ENCODE peak calls at places on chromosomes 6 and 20, in seven cellular contexts. G is body of pancreas; Q is mammary epithelial cell; X is fibroblast of lung; I is ascending aorta; J is CD8-positive, alpha-beta T cell; O is kidney. U is an unnamed sample.

GRCh38 chr6:132391391-132392291 is 9.6 kb downstream of the MOXD1 start:
- DNase-seq in I (no peak), G (peak; percentile 11), X (peak; percentile 97), Q (peak; percentile 81), O (peak; percentile 74), J (no peak), U (peak; percentile 27)

GRCh38 chr6:47230579-47230978 is 79.1 kb downstream of the TNFRSF21 start:
- DNase-seq in O (no peak), I (no peak), X (no peak), J (no peak), G (no peak), Q (no peak), U (no peak)

GRCh38 chr6:84825461-84825860 is 61.1 kb upstream of the TBX18 start:
- DNase-seq in O (no peak), X (peak; percentile 36), G (no peak), J (no peak), Q (peak; percentile 91), I (no peak), U (peak; percentile 93)

GRCh38 chr20:41191562-41192500 is 54.5 kb downstream of the PLCG1 start:
- DNase-seq in I (no peak), X (no peak), J (no peak), O (no peak), G (no peak), Q (no peak), U (no peak)

GRCh38 chr20:56249244-56249955 is 868 bp downstream of the MC3R start:
- DNase-seq in G (peak; percentile 22), J (no peak), O (no peak), I (no peak), X (no peak), Q (no peak), U (no peak)

GRCh38 chr6:22295145-22295544 is 1.7 kb downstream of the PRL start:
- DNase-seq in G (no peak), O (no peak), Q (no peak), X (no peak), J (no peak), I (no peak), U (no peak)

GRCh38 chr6:31829633-31830492 is 2.3 kb downstream of the HSPA1B start:
- DNase-seq in I (no peak), J (no peak), Q (peak; percentile 47), G (no peak), O (peak; percentile 74), X (peak; percentile 71), U (no peak)

GRCh38 chr20:59102722-59103415 is 60.3 kb upstream of the PRELID3B start:
- DNase-seq in I (no peak), X (no peak), J (no peak), Q (no peak), O (no peak), G (no peak), U (no peak)

GRCh38 chr6:33427585-33428218 is 7.8 kb downstream of the SYNGAP1 start:
- DNase-seq in I (no peak), Q (no peak), O (peak; percentile 90), G (peak; percentile 63), J (peak; percentile 29), X (no peak), U (no peak)

GRCh38 chr6:124960757-124961467 is 1.3 kb upstream of the RNF217 start:
- DNase-seq in I (no peak), X (no peak), Q (no peak), O (no peak), J (no peak), G (no peak), U (no peak)

GRCh38 chr6:79042799-79043126 is 35.3 kb downstream of the PHIP start:
- DNase-seq in Q (no peak), J (no peak), G (no peak), X (no peak), O (no peak), I (no peak), U (no peak)

GRCh38 chr6:79045966-79046365 is 32.1 kb downstream of the PHIP start:
- DNase-seq in X (no peak), J (no peak), G (no peak), I (no peak), Q (no peak), O (no peak), U (no peak)

GRCh38 chr6:79047072-79047471 is 31.0 kb downstream of the PHIP start:
- DNase-seq in I (no peak), G (no peak), O (no peak), J (no peak), X (no peak), Q (no peak), U (no peak)

DNA sequence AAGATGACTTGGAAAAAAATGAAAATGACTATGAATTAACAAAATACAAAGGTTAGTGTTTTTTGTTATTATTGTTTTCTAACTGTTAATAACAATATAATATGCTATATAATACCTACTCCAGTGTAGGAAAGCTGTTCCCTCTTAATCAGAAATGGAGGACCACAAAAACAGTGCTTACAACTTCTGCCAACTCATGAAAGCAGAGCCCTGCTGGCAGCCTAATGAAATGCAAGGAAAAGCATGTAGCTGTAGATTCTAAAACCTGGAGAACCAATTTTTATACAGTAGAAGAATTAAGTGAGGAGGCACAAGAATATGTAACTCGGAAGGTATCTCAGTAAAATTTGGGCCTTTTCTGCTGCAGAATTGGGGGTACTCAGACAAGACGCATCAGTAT is 29.4 kb downstream of the PHIP start:
- DNase-seq in I (no peak), X (peak; percentile 47), J (no peak), O (no peak), G (no peak), Q (peak; percentile 12), U (peak; percentile 48)
- TF ChIP-seq CTCF in I (peak; percentile 28), X (peak; percentile 68), J (peak; percentile 24), O (peak; percentile 23), G (peak; percentile 18), Q (peak; percentile 58), U (peak; percentile 73)

GRCh38 chr20:18288748-18289705 is 700 bp downstream of the ZNF133 start:
- DNase-seq in I (no peak), Q (peak; percentile 23), G (no peak), O (no peak), J (no peak), X (peak; percentile 31), U (peak; percentile 17)
- H3K27ac ChIP-seq in I (peak overlapping the region; percentile 96), Q (peak overlapping the region; percentile 95), G (peak overlapping the region; percentile 94), O (no peak overlapping the region), J (peak overlapping the region; percentile 94), X (peak overlapping the region; percentile 99), U (peak overlapping the region; percentile 93)

DNA sequence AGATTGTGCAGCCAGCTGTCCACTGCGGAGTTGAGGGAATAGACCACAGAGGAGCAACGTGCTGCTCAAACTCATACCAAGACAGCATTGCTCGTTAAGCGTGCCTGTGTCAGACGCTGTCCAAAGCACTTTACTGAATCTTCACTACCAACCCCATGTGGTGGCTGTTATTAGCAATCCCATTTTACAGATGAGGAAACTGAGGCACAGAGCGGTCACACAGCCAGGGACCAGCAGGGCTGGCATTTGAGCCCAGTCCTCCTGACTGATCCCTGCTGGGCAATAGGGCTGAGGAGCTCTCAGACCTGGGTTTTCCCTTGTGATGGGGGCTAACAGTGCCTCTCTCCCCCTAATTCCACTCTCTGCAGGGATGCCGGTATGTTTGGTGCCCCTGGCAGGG is 18.0 kb downstream of the SRXN1 start:
- DNase-seq in J (no peak), Q (no peak), O (no peak), G (no peak), X (no peak), I (no peak), U (no peak)
- H3K4me3 ChIP-seq in J (no peak overlapping the region), Q (no peak overlapping the region), O (no peak overlapping the region), G (no peak overlapping the region), X (no peak overlapping the region), I (no peak overlapping the region), U (no peak overlapping the region)

GRCh38 chr6:6981923-6982322 is 125.8 kb upstream of the RREB1 start:
- DNase-seq in Q (peak; percentile 58), O (no peak), G (no peak), J (no peak), I (no peak), X (no peak), U (no peak)

GRCh38 chr6:6984585-6985366 is 123.0 kb upstream of the RREB1 start:
- DNase-seq in X (no peak), J (no peak), I (no peak), G (no peak), O (no peak), Q (no peak), U (no peak)

GRCh38 chr6:6982663-6983062 is 125.1 kb upstream of the RREB1 start:
- DNase-seq in Q (peak; percentile 24), I (no peak), G (no peak), O (no peak), J (no peak), X (no peak), U (no peak)

GRCh38 chr6:6986373-6986772 is 121.4 kb upstream of the RREB1 start:
- DNase-seq in I (no peak), O (no peak), Q (no peak), J (no peak), X (no peak), G (no peak), U (no peak)

DNA sequence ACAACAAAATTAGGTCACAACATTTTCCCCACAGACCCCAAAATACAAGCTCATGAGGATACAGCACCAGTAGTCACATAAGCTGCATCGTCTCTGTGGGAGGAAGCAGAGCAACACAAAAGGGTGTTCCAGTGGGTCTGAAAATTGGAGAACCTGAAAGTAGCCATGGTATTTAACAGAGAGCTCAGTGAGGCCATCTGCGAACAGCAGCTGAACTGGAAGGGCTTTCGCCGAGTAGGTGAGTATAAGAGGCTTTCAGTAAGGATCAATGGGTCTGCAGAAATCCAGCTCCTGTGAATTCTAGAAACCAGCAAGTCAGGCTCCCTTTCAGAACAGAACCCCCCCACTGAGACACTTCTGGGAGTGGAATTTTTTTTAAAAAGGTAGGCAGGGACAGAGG is 120.0 kb upstream of the RREB1 start:
- DNase-seq in Q (no peak), G (no peak), O (no peak), I (no peak), J (no peak), X (no peak), U (no peak)
- TF ChIP-seq CTCF in Q (no peak), G (no peak), O (no peak), I (no peak), J (no peak), X (no peak), U (no peak)

GRCh38 chr6:45074423-45074822 is 253.7 kb upstream of the RUNX2 start:
- DNase-seq in J (no peak), Q (peak; percentile 33), G (no peak), X (no peak), I (no peak), O (no peak), U (no peak)
- H3K27ac ChIP-seq in J (no peak overlapping the region), Q (peak overlapping the region; percentile 95), G (no peak overlapping the region), X (no peak overlapping the region), I (no peak overlapping the region), O (no peak overlapping the region), U (peak overlapping the region; percentile 94)

GRCh38 chr20:50263831-50264230 is 73.2 kb downstream of the CEBPB start:
- DNase-seq in I (no peak), O (no peak), J (no peak), G (no peak), X (no peak), Q (no peak), U (no peak)
- H3K4me3 ChIP-seq in I (no peak overlapping the region), O (no peak overlapping the region), J (no peak overlapping the region), G (no peak overlapping the region), X (no peak overlapping the region), Q (no peak overlapping the region), U (no peak overlapping the region)

U was measured in brain microvascular endothelial cell.